ENCODE peak calls at places on chromosomes 16 and 17, in four cellular contexts. O is hepatocyte, W is SK-N-SH, C is GM23338. Q is an unnamed sample.

GRCh38 chr16:48432136-48432535 is 46.9 kb upstream of the SIAH1 start:
- DNase-seq in C (peak; percentile 21), W (no peak), O (no peak), Q (peak; percentile 84)

GRCh38 chr17:56557682-56558081 is 35.8 kb upstream of the NOG start:
- DNase-seq in W (no peak), O (no peak), C (no peak), Q (no peak)

GRCh38 chr17:27602721-27603445 is 28.1 kb upstream of the LGALS9 start:
- DNase-seq in C (peak; percentile 90), O (peak; percentile 86), W (peak; percentile 87), Q (peak; percentile 72)

GRCh38 chr17:3799181-3799627 is 1.8 kb downstream of the ITGAE start:
- DNase-seq in W (no peak), C (no peak), O (no peak), Q (no peak)

GRCh38 chr17:39235555-39236221 is 9.9 kb upstream of the STAC2 start:
- DNase-seq in C (peak; percentile 96), W (peak; percentile 80), O (peak; percentile 61), Q (peak; percentile 86)

GRCh38 chr17:33674685-33675084 is 381.6 kb upstream of the ASIC2 start:
- DNase-seq in W (peak; percentile 62), C (peak; percentile 80), O (peak; percentile 71), Q (peak; percentile 46)

GRCh38 chr17:36705651-36706436 is 104.5 kb downstream of the MRM1 start:
- DNase-seq in W (peak; percentile 86), C (peak; percentile 85), O (peak; percentile 58), Q (peak; percentile 40)

GRCh38 chr16:66205287-66206167 is 161.0 kb upstream of the CDH5 start:
- DNase-seq in W (no peak), C (no peak), O (no peak), Q (no peak)

GRCh38 chr17:1491406-1492248 is 859 bp downstream of the MYO1C start:
- DNase-seq in C (peak; percentile 44), O (peak; percentile 88), W (peak; percentile 96), Q (peak; percentile 68)

GRCh38 chr17:69761767-69762321 is 313.2 kb upstream of the KCNJ16 start:
- DNase-seq in W (no peak), O (peak; percentile 48), C (peak; percentile 17), Q (no peak)

GRCh38 chr17:42843358-42843934 is 934 bp upstream of the AOC2 start:
- DNase-seq in O (peak; percentile 80), C (peak; percentile 80), W (peak; percentile 80), Q (peak; percentile 56)

GRCh38 chr17:31202968-31203367 is 94.1 kb downstream of the OMG start:
- DNase-seq in W (no peak), O (no peak), C (no peak), Q (no peak)

GRCh38 chr16:27287887-27288286 is 19.3 kb upstream of the NSMCE1 start:
- DNase-seq in W (no peak), O (no peak), C (no peak), Q (no peak)

GRCh38 chr16:74296120-74296464 is 522 bp upstream of the PSMD7 start:
- DNase-seq in O (no peak), W (no peak), C (peak; percentile 11), Q (peak; percentile 65)

GRCh38 chr16:89103156-89103555 is 9.5 kb downstream of the ACSF3 start:
- DNase-seq in C (no peak), O (peak; percentile 81), W (no peak), Q (no peak)

GRCh38 chr17:77437017-77437416 is 296.2 kb downstream of the SEC14L1 start:
- DNase-seq in W (peak; percentile 71), O (peak; percentile 80), C (no peak), Q (peak; percentile 51)

GRCh38 chr16:68287276-68288251 is 23.2 kb downstream of the SLC7A6OS start:
- DNase-seq in O (no peak), C (no peak), W (no peak), Q (no peak)

GRCh38 chr17:788551-788950 is 6.4 kb downstream of the MRM3 start:
- DNase-seq in C (no peak), W (no peak), O (no peak), Q (no peak)

GRCh38 chr16:88700322-88700635 is 5.9 kb downstream of the RNF166 start:
- DNase-seq in W (no peak), C (no peak), O (no peak), Q (no peak)

GRCh38 chr17:42704495-42705494 is 22.5 kb downstream of the CNTNAP1 start:
- DNase-seq in O (no peak), W (no peak), C (no peak), Q (peak; percentile 43)

GRCh38 chr17:49779730-49780220 is 8.7 kb upstream of the KAT7 start:
- DNase-seq in C (peak; percentile 26), O (peak; percentile 57), W (peak; percentile 40), Q (peak; percentile 61)

GRCh38 chr16:75064403-75065148 is 52.0 kb downstream of the LDHD start:
- DNase-seq in O (peak; percentile 64), C (no peak), W (no peak), Q (no peak)

GRCh38 chr16:2328428-2328827 is 12.1 kb downstream of the ABCA3 start:
- DNase-seq in O (no peak), W (no peak), C (no peak), Q (no peak)

GRCh38 chr16:84913315-84913714 is 93.5 kb downstream of the CRISPLD2 start:
- DNase-seq in O (no peak), W (peak; percentile 73), C (no peak), Q (no peak)

GRCh38 chr16:68590201-68590994 is 51.3 kb downstream of the ZFP90 start:
- DNase-seq in C (peak; percentile 93), W (peak; percentile 91), O (peak; percentile 81), Q (peak; percentile 34)

GRCh38 chr16:56357765-56358322 is 67.5 kb downstream of the AMFR start:
- DNase-seq in W (peak; percentile 21), O (no peak), C (peak; percentile 69), Q (no peak)

GRCh38 chr17:66152756-66153155 is 39.2 kb downstream of the CEP112 start:
- DNase-seq in O (no peak), C (no peak), W (no peak), Q (no peak)

GRCh38 chr16:1381655-1382406 is 30.1 kb downstream of the GNPTG start:
- DNase-seq in O (no peak), W (no peak), C (no peak), Q (no peak)

GRCh38 chr17:47077576-47077975 is 98.5 kb upstream of the RPRML start:
- DNase-seq in W (no peak), O (no peak), C (no peak), Q (no peak)

GRCh38 chr17:78924481-78925151 is 571 bp downstream of the TIMP2 start:
- DNase-seq in W (peak; percentile 77), C (peak; percentile 81), O (peak; percentile 53), Q (no peak)

GRCh38 chr17:78922876-78923498 is 2.2 kb downstream of the TIMP2 start:
- DNase-seq in C (no peak), W (no peak), O (no peak), Q (no peak)

GRCh38 chr17:78923660-78924453 is 1.3 kb downstream of the TIMP2 start:
- DNase-seq in O (peak; percentile 89), W (peak; percentile 65), C (peak; percentile 76), Q (peak; percentile 75)

GRCh38 chr17:78925662-78926555 is 722 bp upstream of the TIMP2 start:
- DNase-seq in O (peak; percentile 71), W (peak; percentile 81), C (peak; percentile 61), Q (no peak)

DNA sequence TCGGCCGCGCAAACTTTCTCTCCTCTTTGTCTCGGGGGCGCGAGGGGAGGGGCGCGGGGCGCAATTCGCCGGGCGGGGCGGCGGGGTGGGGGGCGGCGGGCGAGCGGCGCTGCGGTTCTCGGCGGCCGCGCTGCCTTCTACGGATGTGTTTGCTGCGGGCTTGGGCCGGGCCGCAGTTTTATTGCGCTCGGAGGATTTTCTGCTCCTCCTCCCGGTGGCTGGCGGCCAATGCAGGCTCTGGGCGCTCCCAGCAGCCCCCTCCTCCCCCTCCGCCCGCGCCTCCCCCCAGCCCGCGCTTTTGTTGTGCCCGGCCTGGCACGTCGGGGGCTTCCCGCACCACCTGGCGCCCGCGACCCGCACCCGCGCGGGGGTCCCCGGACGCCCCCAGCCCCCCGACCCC is at the start of gene TIMP2:
- DNase-seq in O (peak; percentile 94), C (peak; percentile 91), W (peak; percentile 100), Q (peak; percentile 52)
- TF ChIP-seq CTCF in O (peak; percentile 7), C (no peak), W (no peak), Q (no peak)

GRCh38 chr17:83111516-83112282 is 32.3 kb downstream of the METRNL start:
- DNase-seq in C (no peak), O (no peak), W (no peak), Q (no peak)

GRCh38 chr17:83108709-83109108 is 29.3 kb downstream of the METRNL start:
- DNase-seq in O (no peak), W (no peak), C (no peak), Q (no peak)

GRCh38 chr17:83109793-83110645 is 30.6 kb downstream of the METRNL start:
- DNase-seq in W (peak; percentile 95), O (peak; percentile 91), C (no peak), Q (no peak)

GRCh38 chr17:83109386-83109785 is 30.0 kb downstream of the METRNL start:
- DNase-seq in C (no peak), W (no peak), O (no peak), Q (no peak)

DNA sequence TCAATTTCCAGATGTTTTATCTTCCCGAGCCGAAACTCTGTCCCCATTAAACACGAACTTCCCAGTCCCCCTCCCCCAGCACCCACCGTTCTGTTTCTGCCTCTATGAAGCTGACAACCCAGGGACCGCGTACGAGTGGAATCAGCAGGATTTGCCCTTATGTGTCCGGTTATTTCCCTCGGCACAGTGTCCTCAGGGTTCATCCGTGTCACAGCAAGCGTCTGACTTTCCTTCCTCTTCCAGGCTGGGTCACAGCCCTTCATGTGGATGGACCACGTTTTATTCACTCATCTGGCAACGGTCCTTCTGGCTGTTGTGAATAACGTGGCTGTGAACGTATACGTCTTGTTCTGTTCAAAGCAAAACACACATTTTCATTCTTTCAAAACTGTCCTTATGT is 31.3 kb downstream of the METRNL start:
- DNase-seq in O (no peak), W (peak; percentile 68), C (no peak), Q (no peak)
- TF ChIP-seq EZH2phosphoT487 in O (no peak), W (no peak), C (no peak), Q (no peak)

GRCh38 chr16:12802661-12803060 is 1.0 kb downstream of the CPPED1 start:
- DNase-seq in O (no peak), W (no peak), C (no peak), Q (peak; percentile 14)

GRCh38 chr16:12801511-12802042 is 2.1 kb downstream of the CPPED1 start:
- DNase-seq in O (no peak), W (no peak), C (no peak), Q (peak; percentile 14)

GRCh38 chr16:12800751-12801308 is 2.9 kb downstream of the CPPED1 start:
- DNase-seq in W (no peak), O (no peak), C (no peak), Q (no peak)

GRCh38 chr16:12803203-12804093 is at the start of gene CPPED1:
- DNase-seq in O (peak; percentile 96), W (peak; percentile 95), C (peak; percentile 92), Q (peak; percentile 95)

GRCh38 chr16:12802048-12802447 is 1.6 kb downstream of the CPPED1 start:
- DNase-seq in C (no peak), W (no peak), O (no peak), Q (no peak)
- H3K4me3 ChIP-seq in C (no peak overlapping the region), W (no peak overlapping the region), O (no peak overlapping the region), Q (peak overlapping the region; percentile 86)

DNA sequence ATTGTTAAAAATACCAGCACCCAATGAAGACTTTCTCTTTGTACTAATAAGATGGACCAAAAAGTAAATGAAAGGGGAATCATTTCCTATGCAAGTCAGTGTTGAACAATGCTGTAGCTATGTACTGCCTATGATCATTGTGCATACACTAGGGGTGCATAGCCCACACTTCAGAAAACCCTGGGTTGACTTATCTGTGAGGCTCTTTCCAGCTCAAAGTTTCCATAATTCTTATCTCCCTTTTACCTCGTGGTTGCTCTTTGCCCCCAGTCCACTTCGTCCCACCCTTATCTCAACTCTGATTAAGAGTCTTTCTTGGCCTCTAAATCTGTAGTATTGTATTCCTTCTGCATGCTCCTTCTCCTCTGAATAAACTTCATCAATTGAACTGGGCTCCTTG is 336.8 kb downstream of the SHISA9 start:
- DNase-seq in C (no peak), W (no peak), O (peak; percentile 71), Q (no peak)
- TF ChIP-seq CTCF in C (no peak), W (no peak), O (no peak), Q (no peak)